ENCODE peak calls at places on chromosomes 16 and 17, in seven cellular contexts. M is K562, O is T47D, V is HCT116, Z is H1, Q is HepG2, H is SK-N-SH. B is an unnamed sample.

GRCh38 chr16:66081967-66082366 is 284.5 kb upstream of the CDH5 start:
- DNase-seq in M (peak), O (no peak), V (peak), Z (no peak), Q (peak), H (no peak), B (no peak)

GRCh38 chr17:5780476-5780875 is 196.2 kb upstream of the NLRP1 start:
- DNase-seq in M (peak), O (peak), V (peak), Z (no peak), Q (no peak), H (no peak), B (no peak)

GRCh38 chr17:71975998-71976649 is 144.7 kb upstream of the SOX9 start:
- DNase-seq in M (no peak), O (peak), V (no peak), Z (no peak), Q (no peak), H (peak), B (no peak)

GRCh38 chr16:73028263-73028662 is 19.7 kb downstream of the ZFHX3 start:
- DNase-seq in M (no peak), O (no peak), V (no peak), Z (no peak), Q (no peak), H (no peak), B (no peak)

GRCh38 chr16:84056933-84057332 is 14.3 kb upstream of the SLC38A8 start:
- DNase-seq in M (no peak), O (no peak), V (no peak), Z (no peak), Q (no peak), H (no peak), B (no peak)

GRCh38 chr16:89314357-89314756 is 96.9 kb downstream of the ZNF778 start:
- DNase-seq in M (no peak), O (peak), V (no peak), Z (no peak), Q (no peak), H (no peak), B (no peak)

GRCh38 chr16:73020409-73020884 is 27.5 kb downstream of the ZFHX3 start:
- DNase-seq in M (peak), O (peak), V (peak), Z (no peak), Q (peak), H (no peak), B (no peak)

GRCh38 chr16:78770353-78771091 is 671.1 kb downstream of the WWOX start:
- DNase-seq in M (peak), O (peak), V (no peak), Z (peak), Q (peak), H (peak), B (no peak)

GRCh38 chr16:21121150-21121549 is 29.5 kb downstream of the DNAH3 start:
- DNase-seq in M (no peak), O (no peak), V (no peak), Z (no peak), Q (no peak), H (no peak), B (no peak)

GRCh38 chr17:61680921-61681320 is 89.9 kb upstream of the NACA2 start:
- DNase-seq in M (no peak), O (no peak), V (no peak), Z (no peak), Q (no peak), H (no peak), B (no peak)

GRCh38 chr16:51556694-51557327 is 405.7 kb upstream of the SALL1 start:
- DNase-seq in M (no peak), O (peak), V (no peak), Z (no peak), Q (no peak), H (no peak), B (no peak)

GRCh38 chr17:17921192-17922082 is 50.8 kb downstream of the TOM1L2 start:
- DNase-seq in M (peak), O (peak), V (peak), Z (peak), Q (peak), H (no peak), B (no peak)

GRCh38 chr16:64094992-64095579 is 1026.8 kb downstream of the CDH11 start:
- DNase-seq in M (no peak), O (no peak), V (no peak), Z (no peak), Q (no peak), H (no peak), B (no peak)

GRCh38 chr16:77434365-77435239 is at the start of gene ADAMTS18:
- DNase-seq in M (no peak), O (no peak), V (no peak), Z (peak), Q (no peak), H (peak), B (no peak)

GRCh38 chr17:60305141-60305540 is 86.8 kb downstream of the USP32 start:
- DNase-seq in M (peak), O (peak), V (no peak), Z (no peak), Q (peak), H (no peak), B (peak)

GRCh38 chr16:4477966-4478365 is 1.8 kb downstream of the HMOX2 start:
- DNase-seq in M (no peak), O (peak), V (peak), Z (no peak), Q (no peak), H (peak), B (no peak)

GRCh38 chr16:57775661-57776469 is 26.4 kb downstream of the KIFC3 start:
- DNase-seq in M (peak), O (peak), V (no peak), Z (peak), Q (peak), H (peak), B (no peak)

GRCh38 chr17:18025596-18026407 is 13.2 kb downstream of the ATPAF2 start:
- DNase-seq in M (peak), O (no peak), V (no peak), Z (no peak), Q (no peak), H (no peak), B (no peak)

GRCh38 chr16:87414251-87414680 is 22.1 kb downstream of the MAP1LC3B start:
- DNase-seq in M (no peak), O (no peak), V (no peak), Z (no peak), Q (no peak), H (no peak), B (no peak)

GRCh38 chr17:78739331-78739853 is 42.7 kb downstream of the CYTH1 start:
- DNase-seq in M (no peak), O (no peak), V (no peak), Z (no peak), Q (no peak), H (no peak), B (peak)

GRCh38 chr17:1720856-1721386 is 3.6 kb upstream of the WDR81 start:
- DNase-seq in M (peak), O (peak), V (peak), Z (peak), Q (peak), H (no peak), B (no peak)

GRCh38 chr16:76653390-76654026 is 376.3 kb downstream of the CNTNAP4 start:
- DNase-seq in M (peak), O (peak), V (no peak), Z (no peak), Q (peak), H (peak), B (peak)

GRCh38 chr16:12802661-12803060 is 1.0 kb downstream of the CPPED1 start:
- DNase-seq in M (peak), O (no peak), V (no peak), Z (no peak), Q (no peak), H (no peak), B (no peak)

GRCh38 chr16:12801511-12802042 is 2.1 kb downstream of the CPPED1 start:
- DNase-seq in M (peak), O (no peak), V (no peak), Z (no peak), Q (peak), H (no peak), B (peak)

GRCh38 chr16:12800751-12801308 is 2.9 kb downstream of the CPPED1 start:
- DNase-seq in M (no peak), O (no peak), V (no peak), Z (no peak), Q (no peak), H (no peak), B (no peak)

GRCh38 chr16:12803203-12804093 is at the start of gene CPPED1:
- DNase-seq in M (peak), O (peak), V (peak), Z (peak), Q (peak), H (peak), B (peak)

DNA sequence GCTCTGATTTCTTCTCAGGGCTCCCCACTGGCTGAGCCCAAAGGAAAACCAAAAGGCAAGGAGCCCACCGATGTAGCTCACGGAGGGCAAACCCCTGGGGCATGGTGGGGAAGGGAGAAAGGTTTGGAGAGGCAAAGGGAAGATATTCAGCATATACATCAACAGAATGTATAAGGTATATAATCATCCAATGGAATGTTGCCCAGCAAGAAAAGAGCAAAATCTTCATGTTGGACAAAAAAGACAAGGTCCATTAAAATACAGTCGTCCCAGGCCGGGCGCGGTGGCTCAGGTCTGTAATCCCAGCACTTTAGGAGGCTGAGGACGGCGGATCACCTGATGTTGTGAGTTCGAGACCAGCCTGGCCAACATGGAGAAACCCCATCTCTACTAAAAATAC is 1.6 kb downstream of the CPPED1 start:
- DNase-seq in M (no peak), O (no peak), V (no peak), Z (no peak), Q (no peak), H (no peak), B (no peak)
- TF ChIP-seq JUND in M (no peak), O (no peak), V (no peak), Z (no peak), Q (no peak), H (no peak), B (no peak)

GRCh38 chr17:77319211-77320031 is 178.7 kb downstream of the SEC14L1 start:
- DNase-seq in M (peak), O (no peak), V (peak), Z (no peak), Q (no peak), H (peak), B (no peak)

GRCh38 chr17:77318021-77318420 is 177.3 kb downstream of the SEC14L1 start:
- DNase-seq in M (no peak), O (no peak), V (no peak), Z (no peak), Q (no peak), H (no peak), B (no peak)

GRCh38 chr17:77320501-77321256 is 179.9 kb downstream of the SEC14L1 start:
- DNase-seq in M (peak), O (no peak), V (no peak), Z (no peak), Q (no peak), H (peak), B (peak)

GRCh38 chr17:77318491-77319210 is 177.9 kb downstream of the SEC14L1 start:
- DNase-seq in M (peak), O (no peak), V (no peak), Z (no peak), Q (no peak), H (peak), B (no peak)

GRCh38 chr17:77320046-77320445 is 179.3 kb downstream of the SEC14L1 start:
- DNase-seq in M (peak), O (no peak), V (no peak), Z (no peak), Q (no peak), H (peak), B (no peak)
- TF ChIP-seq JUND in M (no peak), O (no peak), V (no peak), Z (no peak), Q (no peak), H (no peak), B (no peak)

GRCh38 chr17:75695830-75696271 is 25.4 kb upstream of the ITGB4 start:
- DNase-seq in M (no peak), O (no peak), V (no peak), Z (no peak), Q (no peak), H (no peak), B (no peak)

GRCh38 chr17:75692976-75693375 is 25.8 kb downstream of the SAP30BP start:
- DNase-seq in M (no peak), O (no peak), V (no peak), Z (no peak), Q (no peak), H (no peak), B (no peak)

GRCh38 chr17:75695141-75695829 is 26.0 kb upstream of the ITGB4 start:
- DNase-seq in M (no peak), O (no peak), V (peak), Z (no peak), Q (no peak), H (no peak), B (no peak)

GRCh38 chr17:75694536-75694935 is 26.7 kb upstream of the ITGB4 start:
- DNase-seq in M (no peak), O (no peak), V (no peak), Z (no peak), Q (no peak), H (no peak), B (no peak)

GRCh38 chr17:75693500-75694481 is 26.7 kb downstream of the SAP30BP start:
- DNase-seq in M (no peak), O (no peak), V (peak), Z (no peak), Q (no peak), H (peak), B (no peak)
- TF ChIP-seq JUND in M (no peak), O (no peak), V (peak), Z (no peak), Q (no peak), H (peak), B (no peak)

DNA sequence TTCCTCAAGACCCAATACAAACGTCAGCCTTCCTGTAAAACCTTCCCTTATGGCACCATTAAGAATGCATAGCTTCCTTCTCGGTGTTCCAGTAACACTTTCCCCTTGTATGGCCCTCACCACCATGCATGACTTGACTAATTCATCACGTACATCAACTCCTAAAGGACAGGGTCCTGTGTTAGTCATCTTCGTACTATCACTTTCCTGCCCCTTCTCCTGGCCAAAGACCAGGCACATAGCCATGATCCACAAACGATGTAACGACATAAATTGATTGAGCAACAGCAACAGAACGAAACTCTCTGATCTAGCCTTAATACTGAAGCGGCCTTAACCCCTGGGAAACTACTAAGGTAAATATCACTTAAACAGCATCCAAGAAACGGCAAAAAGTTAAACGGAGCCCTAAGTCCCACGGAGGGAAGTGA is 600 bp downstream of the PSMD12 start:
- DNase-seq in M (no peak), O (no peak), V (no peak), Z (no peak), Q (peak), H (peak), B (no peak)
- TF ChIP-seq JUND in M (no peak), O (no peak), V (no peak), Z (no peak), Q (peak), H (no peak), B (no peak)

GRCh38 chr16:10081201-10081940 is 100.9 kb downstream of the GRIN2A start:
- DNase-seq in M (no peak), O (no peak), V (no peak), Z (no peak), Q (no peak), H (no peak), B (no peak)
- TF ChIP-seq JUND in M (no peak), O (no peak), V (no peak), Z (no peak), Q (no peak), H (no peak), B (no peak)

B was measured in GM12878.